ENCODE peak calls at places on chromosomes 3 and 15, in seven cellular contexts. N is CD8-positive, alpha-beta T cell; T is RWPE1; Y is hypothalamus; L is SW 1271; G is left colon; Q is activated CD8-positive, alpha-beta memory T cell treated with anti-CD3 and anti-CD28 coated beads, Interleukin-2, amount 10 ng/mL, durations not matched to agents 7 days and 5 days. E is an unnamed sample.

GRCh38 chr3:4597204-4597985 is 104.2 kb downstream of the ITPR1 start:
- DNase-seq in G (no peak), N (no peak), Q (no peak), Y (no peak), L (no peak), T (no peak), E (no peak)

GRCh38 chr3:161691677-161692076 is 195.1 kb downstream of the OTOL1 start:
- DNase-seq in T (no peak), L (no peak), Y (no peak), Q (no peak), G (no peak), N (no peak), E (no peak)

GRCh38 chr3:113966172-113966571 is 18.4 kb downstream of the ZDHHC23 start:
- DNase-seq in L (no peak), Y (no peak), G (no peak), Q (no peak), T (no peak), N (no peak), E (no peak)

GRCh38 chr3:100185847-100186246 is 71.5 kb upstream of the FILIP1L start:
- DNase-seq in G (no peak), L (no peak), T (no peak), N (no peak), Y (no peak), Q (no peak), E (no peak)

GRCh38 chr3:150495563-150496168 is 50.6 kb downstream of the SERP1 start:
- DNase-seq in Q (no peak), N (no peak), T (peak), L (no peak), G (no peak), Y (no peak), E (no peak)

GRCh38 chr3:196117809-196118208 is 35.9 kb upstream of the TFRC start:
- DNase-seq in T (no peak), N (no peak), L (no peak), Q (no peak), G (no peak), Y (no peak), E (no peak)

GRCh38 chr3:157921271-157921670 is 184.9 kb downstream of the SHOX2 start:
- DNase-seq in N (no peak), L (no peak), Y (no peak), Q (no peak), G (no peak), T (no peak), E (no peak)

GRCh38 chr15:78056714-78057269 is 20.7 kb downstream of the TBC1D2B start:
- DNase-seq in G (no peak), Q (peak), T (peak), L (no peak), Y (no peak), N (no peak), E (peak)

GRCh38 chr3:39075910-39076309 is 24.1 kb downstream of the WDR48 start:
- DNase-seq in N (no peak), T (no peak), L (no peak), Y (no peak), Q (no peak), G (no peak), E (no peak)

E was measured in hippocampal formation.